ENCODE peak calls at places on chromosomes 11 and 22, in ten cellular contexts. A, E, H, B, M, C, U, K, F and N are unnamed samples.

GRCh38 chr11:120344302-120345004 is 8.2 kb downstream of the ARHGEF12 start:
- DNase-seq in B (no peak), U (no peak), K (no peak), M (no peak), C (peak; percentile 55), E (no peak), F (peak; percentile 52), A (no peak), H (peak; percentile 51), N (no peak)

GRCh38 chr11:6273188-6273587 is 13.6 kb downstream of the CCKBR start:
- DNase-seq in H (no peak), A (no peak), B (no peak), C (no peak), F (no peak), E (no peak), M (no peak), U (no peak), K (no peak), N (no peak)

GRCh38 chr11:62409831-62410230 is 9.0 kb upstream of the SCGB1A1 start:
- DNase-seq in H (no peak), C (no peak), A (no peak), U (no peak), K (no peak), M (no peak), F (no peak), B (no peak), E (no peak), N (no peak)

GRCh38 chr11:27420217-27420616 is 52.4 kb downstream of the LGR4 start:
- DNase-seq in B (no peak), E (no peak), K (no peak), M (no peak), F (no peak), A (no peak), H (no peak), U (no peak), C (peak; percentile 82), N (no peak)

GRCh38 chr11:78576549-78577097 is 2.0 kb upstream of the NARS2 start:
- DNase-seq in E (no peak), H (no peak), F (no peak), M (no peak), A (no peak), B (no peak), C (no peak), K (no peak), U (no peak), N (no peak)

GRCh38 chr22:40023226-40023925 is 28.6 kb downstream of the FAM83F start:
- DNase-seq in A (no peak), B (no peak), C (no peak), E (no peak), U (no peak), K (no peak), H (no peak), F (no peak), M (no peak), N (no peak)

GRCh38 chr11:8127442-8127841 is 41.4 kb downstream of the RIC3 start:
- DNase-seq in U (no peak), K (no peak), H (no peak), C (no peak), A (no peak), M (no peak), E (no peak), B (no peak), F (no peak), N (no peak)

GRCh38 chr11:32580967-32581366 is 2.7 kb upstream of the EIF3M start:
- DNase-seq in E (peak; percentile 60), K (no peak), C (no peak), A (no peak), H (no peak), U (no peak), B (no peak), M (no peak), F (no peak), N (no peak)

GRCh38 chr22:40107244-40107643 is 70.5 kb upstream of the TNRC6B start:
- DNase-seq in F (peak; percentile 12), A (no peak), M (no peak), B (no peak), C (no peak), H (no peak), E (no peak), K (no peak), U (no peak), N (no peak)

GRCh38 chr11:452916-453527 is 2.9 kb downstream of the PTDSS2 start:
- DNase-seq in C (no peak), E (no peak), U (no peak), M (no peak), A (no peak), B (no peak), H (no peak), F (no peak), K (no peak), N (no peak)

GRCh38 chr11:19632435-19632834 is 80.2 kb upstream of the NAV2 start:
- DNase-seq in H (no peak), M (no peak), E (no peak), K (no peak), A (no peak), C (no peak), F (peak; percentile 62), B (no peak), U (no peak), N (no peak)

GRCh38 chr11:78202733-78203167 is 14.0 kb downstream of the USP35 start:
- DNase-seq in A (no peak), B (no peak), U (no peak), K (no peak), C (no peak), H (no peak), F (no peak), E (no peak), M (no peak), N (peak; percentile 49)

GRCh38 chr11:100876826-100877545 is 189.9 kb downstream of the ARHGAP42 start:
- DNase-seq in F (peak; percentile 99), B (peak; percentile 27), H (no peak), E (peak; percentile 27), A (peak; percentile 20), U (no peak), M (no peak), K (peak; percentile 27), C (no peak), N (no peak)

GRCh38 chr11:4388221-4388620 is 5.3 kb downstream of the TRIM21 start:
- DNase-seq in E (no peak), A (no peak), K (no peak), H (no peak), C (no peak), B (no peak), F (no peak), U (no peak), M (no peak), N (no peak)

GRCh38 chr11:5712507-5712906 is 22.9 kb downstream of the TRIM22 start:
- DNase-seq in H (no peak), F (peak; percentile 21), U (no peak), M (no peak), B (no peak), K (no peak), C (no peak), E (peak; percentile 19), A (no peak), N (no peak)

GRCh38 chr22:19819209-19819910 is 35.3 kb downstream of the GNB1L start:
- DNase-seq in U (peak; percentile 11), C (no peak), A (no peak), K (no peak), B (no peak), M (no peak), E (no peak), H (peak; percentile 2), F (no peak), N (no peak)

GRCh38 chr11:68408512-68408911 is 52.0 kb upstream of the PPP6R3 start:
- DNase-seq in H (no peak), A (no peak), F (no peak), E (no peak), C (no peak), U (no peak), M (no peak), K (no peak), B (no peak), N (no peak)

GRCh38 chr22:31086703-31087330 is 5.7 kb downstream of the SMTN start:
- DNase-seq in M (no peak), K (peak; percentile 9), E (no peak), F (no peak), B (no peak), A (peak; percentile 5), U (no peak), H (no peak), C (peak; percentile 45), N (no peak)
- H3K27ac ChIP-seq in M (peak overlapping the region; percentile 4), K (no peak overlapping the region), E (no peak overlapping the region), F (no peak overlapping the region), B (peak overlapping the region; percentile 26), A (peak overlapping the region; percentile 98), U (no peak overlapping the region), H (peak overlapping the region; percentile 86), C (no peak overlapping the region), N (no peak overlapping the region)

GRCh38 chr11:43212279-43212678 is 99.5 kb upstream of the API5 start:
- DNase-seq in E (no peak), H (no peak), K (no peak), C (no peak), A (no peak), U (no peak), F (no peak), M (no peak), B (no peak), N (no peak)
- H3K9me3 ChIP-seq in E (no peaks in the 10 kb centered on the region), H (no peaks in the 10 kb centered on the region), K (no peaks in the 10 kb centered on the region), C (no peaks in the 10 kb centered on the region), A (no peaks in the 10 kb centered on the region), U (no peaks in the 10 kb centered on the region), F (no peaks in the 10 kb centered on the region), M (no peaks in the 10 kb centered on the region), B (no peaks in the 10 kb centered on the region), N (peaks cover 6% of the 10 kb centered on the region)

DNA sequence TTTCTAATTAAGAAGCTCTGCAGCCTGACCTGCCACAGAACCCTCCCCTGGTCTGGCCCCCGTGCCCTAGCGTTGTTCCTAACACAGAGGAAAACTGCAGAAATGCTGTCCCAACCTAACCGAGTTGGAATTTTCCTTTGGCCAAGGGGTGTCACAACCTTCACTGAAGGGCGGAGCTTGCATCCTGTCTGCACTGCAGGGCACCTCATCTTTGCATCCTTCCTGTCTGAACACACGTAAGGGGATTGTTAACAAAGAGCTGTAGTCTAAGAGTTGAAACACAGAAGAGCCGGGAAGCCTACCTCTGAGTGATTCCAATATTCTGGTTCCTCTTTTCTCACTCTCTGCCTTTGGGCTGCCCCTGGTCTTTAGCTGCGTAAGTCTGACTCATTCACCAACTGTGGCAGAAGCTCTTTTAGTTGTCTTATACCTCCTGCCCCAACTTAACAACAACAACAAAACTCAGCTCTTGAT is 1.6 kb downstream of the DIXDC1 start:
- DNase-seq in F (peak; percentile 41), C (peak; percentile 56), H (no peak), K (no peak), E (no peak), U (no peak), A (no peak), B (no peak), M (no peak), N (no peak)
- H3K27ac ChIP-seq in F (no peak overlapping the region), C (peak overlapping the region; percentile 62), H (peak overlapping the region; percentile 28), K (peak overlapping the region; percentile 84), E (peak overlapping the region; percentile 95), U (no peak overlapping the region), A (peak overlapping the region; percentile 84), B (peak overlapping the region; percentile 80), M (peak overlapping the region; percentile 44), N (no peak overlapping the region)

DNA sequence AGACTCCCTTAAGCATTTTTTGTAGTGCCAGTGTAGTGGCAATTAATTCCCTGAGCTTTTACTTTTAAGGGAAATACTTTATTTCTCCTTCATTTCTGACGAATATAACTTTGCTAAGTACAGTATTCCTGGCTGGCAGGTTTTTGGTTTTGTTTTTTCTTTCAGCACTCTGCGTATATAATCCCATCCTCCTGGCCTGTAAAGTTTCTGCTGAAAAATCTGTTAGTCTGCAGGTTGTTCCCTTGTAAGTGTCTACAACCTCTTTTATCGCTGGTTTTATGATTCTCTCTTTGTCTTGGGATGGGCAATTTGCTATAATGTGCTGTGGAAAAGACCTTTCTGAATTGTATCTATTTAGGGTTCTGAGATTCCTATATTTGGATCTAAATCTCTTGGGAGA is 56.0 kb downstream of the KCNQ1OT1 start:
- DNase-seq in B (no peak), H (no peak), E (no peak), F (no peak), M (no peak), A (no peak), U (no peak), K (no peak), C (no peak), N (no peak)
- H3K9me3 ChIP-seq in B (no peaks in the 10 kb centered on the region), H (no peaks in the 10 kb centered on the region), E (peaks cover 88% of the 10 kb centered on the region), F (peaks cover 3% of the 10 kb centered on the region), M (peaks cover 11% of the 10 kb centered on the region), A (peaks cover 73% of the 10 kb centered on the region), U (no peaks in the 10 kb centered on the region), K (peaks cover 79% of the 10 kb centered on the region), C (peaks cover 8% of the 10 kb centered on the region), N (peaks cover 59% of the 10 kb centered on the region)